ENCODE peak calls at places on chromosomes 3 and 15, in eight cellular contexts. One of them, this sample, is unnamed.

GRCh38 chr3:24591661-24592555 is 97.3 kb upstream of the THRB start:
- DNase-seq in NCI-H1417: no peak
- DNase-seq in T follicular helper cell: no peak
- DNase-seq in activated T-cell treated with anti-CD3 and anti-CD28 coated beads for 1 hour: no peak
- DNase-seq in T-helper 1 cell: no peak
- DNase-seq in thoracic aorta: no peak
- DNase-seq in NCI-H1092 treated with DMSO at 0.1 percent for 48 hours: no peak
- DNase-seq in H7: no peak
- DNase-seq in this sample: no peak

GRCh38 chr15:58257776-58258325 is 119.7 kb downstream of the AQP9 start:
- DNase-seq in NCI-H1092 treated with DMSO at 0.1 percent for 48 hours: no peak
- DNase-seq in H7: no peak
- DNase-seq in NCI-H1417: peak; percentile 75
- DNase-seq in T follicular helper cell: no peak
- DNase-seq in thoracic aorta: no peak
- DNase-seq in activated T-cell treated with anti-CD3 and anti-CD28 coated beads for 1 hour: no peak
- DNase-seq in T-helper 1 cell: no peak
- DNase-seq in this sample: no peak

GRCh38 chr3:174675426-174675825 is 183.7 kb upstream of the NAALADL2 start:
- DNase-seq in T follicular helper cell: no peak
- DNase-seq in NCI-H1092 treated with DMSO at 0.1 percent for 48 hours: no peak
- DNase-seq in H7: no peak
- DNase-seq in T-helper 1 cell: no peak
- DNase-seq in NCI-H1417: no peak
- DNase-seq in activated T-cell treated with anti-CD3 and anti-CD28 coated beads for 1 hour: no peak
- DNase-seq in thoracic aorta: no peak
- DNase-seq in this sample: no peak

GRCh38 chr3:103499132-103499885 is 1064.5 kb downstream of the ZPLD1 start:
- DNase-seq in activated T-cell treated with anti-CD3 and anti-CD28 coated beads for 1 hour: no peak
- DNase-seq in NCI-H1092 treated with DMSO at 0.1 percent for 48 hours: no peak
- DNase-seq in H7: no peak
- DNase-seq in T-helper 1 cell: no peak
- DNase-seq in T follicular helper cell: no peak
- DNase-seq in thoracic aorta: no peak
- DNase-seq in NCI-H1417: no peak
- DNase-seq in this sample: no peak

GRCh38 chr3:137343283-137343682 is 385.5 kb downstream of the IL20RB start:
- DNase-seq in NCI-H1417: no peak
- DNase-seq in H7: no peak
- DNase-seq in thoracic aorta: no peak
- DNase-seq in NCI-H1092 treated with DMSO at 0.1 percent for 48 hours: no peak
- DNase-seq in T-helper 1 cell: no peak
- DNase-seq in activated T-cell treated with anti-CD3 and anti-CD28 coated beads for 1 hour: no peak
- DNase-seq in T follicular helper cell: no peak
- DNase-seq in this sample: no peak

GRCh38 chr3:63905731-63906620 is 6.2 kb downstream of the SCAANT1 start:
- DNase-seq in NCI-H1092 treated with DMSO at 0.1 percent for 48 hours: no peak
- DNase-seq in thoracic aorta: no peak
- DNase-seq in NCI-H1417: no peak
- DNase-seq in T follicular helper cell: no peak
- DNase-seq in T-helper 1 cell: no peak
- DNase-seq in H7: no peak
- DNase-seq in activated T-cell treated with anti-CD3 and anti-CD28 coated beads for 1 hour: no peak
- DNase-seq in this sample: no peak

GRCh38 chr3:114299421-114299820 is 5.6 kb downstream of the TIGIT start:
- DNase-seq in activated T-cell treated with anti-CD3 and anti-CD28 coated beads for 1 hour: no peak
- DNase-seq in T follicular helper cell: peak; percentile 33
- DNase-seq in NCI-H1092 treated with DMSO at 0.1 percent for 48 hours: no peak
- DNase-seq in H7: peak; percentile 62
- DNase-seq in thoracic aorta: no peak
- DNase-seq in T-helper 1 cell: no peak
- DNase-seq in NCI-H1417: peak; percentile 42
- DNase-seq in this sample: peak; percentile 3

GRCh38 chr3:5427021-5427420 is 239.5 kb downstream of the EDEM1 start:
- DNase-seq in thoracic aorta: no peak
- DNase-seq in activated T-cell treated with anti-CD3 and anti-CD28 coated beads for 1 hour: no peak
- DNase-seq in NCI-H1417: no peak
- DNase-seq in T-helper 1 cell: no peak
- DNase-seq in T follicular helper cell: no peak
- DNase-seq in NCI-H1092 treated with DMSO at 0.1 percent for 48 hours: no peak
- DNase-seq in H7: no peak
- DNase-seq in this sample: peak; percentile 51

GRCh38 chr3:110414851-110415250 is 656.8 kb upstream of the NECTIN3 start:
- DNase-seq in NCI-H1417: no peak
- DNase-seq in H7: no peak
- DNase-seq in activated T-cell treated with anti-CD3 and anti-CD28 coated beads for 1 hour: no peak
- DNase-seq in thoracic aorta: no peak
- DNase-seq in T follicular helper cell: no peak
- DNase-seq in NCI-H1092 treated with DMSO at 0.1 percent for 48 hours: no peak
- DNase-seq in T-helper 1 cell: no peak
- DNase-seq in this sample: no peak

GRCh38 chr3:30704931-30705890 is 98.8 kb downstream of the TGFBR2 start:
- DNase-seq in thoracic aorta: no peak
- DNase-seq in activated T-cell treated with anti-CD3 and anti-CD28 coated beads for 1 hour: no peak
- DNase-seq in H7: no peak
- DNase-seq in T follicular helper cell: no peak
- DNase-seq in T-helper 1 cell: no peak
- DNase-seq in NCI-H1092 treated with DMSO at 0.1 percent for 48 hours: no peak
- DNase-seq in NCI-H1417: no peak
- DNase-seq in this sample: no peak

GRCh38 chr15:80489030-80489594 is 84.9 kb downstream of the ARNT2 start:
- DNase-seq in thoracic aorta: no peak
- DNase-seq in H7: no peak
- DNase-seq in T-helper 1 cell: no peak
- DNase-seq in NCI-H1092 treated with DMSO at 0.1 percent for 48 hours: no peak
- DNase-seq in activated T-cell treated with anti-CD3 and anti-CD28 coated beads for 1 hour: no peak
- DNase-seq in T follicular helper cell: no peak
- DNase-seq in NCI-H1417: no peak
- DNase-seq in this sample: no peak

GRCh38 chr3:26281284-26281977 is 341.1 kb upstream of the LRRC3B start:
- DNase-seq in NCI-H1417: no peak
- DNase-seq in activated T-cell treated with anti-CD3 and anti-CD28 coated beads for 1 hour: no peak
- DNase-seq in H7: no peak
- DNase-seq in T follicular helper cell: no peak
- DNase-seq in thoracic aorta: no peak
- DNase-seq in NCI-H1092 treated with DMSO at 0.1 percent for 48 hours: no peak
- DNase-seq in T-helper 1 cell: no peak
- DNase-seq in this sample: no peak

GRCh38 chr3:150296123-150296750 is 111.9 kb upstream of the TSC22D2 start:
- DNase-seq in NCI-H1417: no peak
- DNase-seq in thoracic aorta: no peak
- DNase-seq in H7: no peak
- DNase-seq in T-helper 1 cell: no peak
- DNase-seq in T follicular helper cell: no peak
- DNase-seq in NCI-H1092 treated with DMSO at 0.1 percent for 48 hours: no peak
- DNase-seq in activated T-cell treated with anti-CD3 and anti-CD28 coated beads for 1 hour: no peak
- DNase-seq in this sample: no peak

GRCh38 chr3:174891524-174892203 is 32.5 kb downstream of the NAALADL2 start:
- DNase-seq in NCI-H1092 treated with DMSO at 0.1 percent for 48 hours: no peak
- DNase-seq in NCI-H1417: no peak
- DNase-seq in T-helper 1 cell: no peak
- DNase-seq in T follicular helper cell: no peak
- DNase-seq in activated T-cell treated with anti-CD3 and anti-CD28 coated beads for 1 hour: no peak
- DNase-seq in thoracic aorta: no peak
- DNase-seq in H7: peak; percentile 4
- DNase-seq in this sample: no peak

GRCh38 chr3:140198242-140198641 is 263.3 kb downstream of the CLSTN2 start:
- DNase-seq in thoracic aorta: no peak
- DNase-seq in NCI-H1417: no peak
- DNase-seq in activated T-cell treated with anti-CD3 and anti-CD28 coated beads for 1 hour: no peak
- DNase-seq in NCI-H1092 treated with DMSO at 0.1 percent for 48 hours: peak; percentile 63
- DNase-seq in T follicular helper cell: no peak
- DNase-seq in H7: no peak
- DNase-seq in T-helper 1 cell: no peak
- DNase-seq in this sample: no peak

GRCh38 chr15:57595011-57595866 is 3.5 kb downstream of the MYZAP start:
- DNase-seq in activated T-cell treated with anti-CD3 and anti-CD28 coated beads for 1 hour: no peak
- DNase-seq in T follicular helper cell: no peak
- DNase-seq in T-helper 1 cell: no peak
- DNase-seq in thoracic aorta: no peak
- DNase-seq in NCI-H1417: peak; percentile 74
- DNase-seq in H7: no peak
- DNase-seq in NCI-H1092 treated with DMSO at 0.1 percent for 48 hours: peak; percentile 17
- DNase-seq in this sample: no peak

GRCh38 chr3:148333091-148333490 is 364.6 kb upstream of the AGTR1 start:
- DNase-seq in H7: no peak
- DNase-seq in NCI-H1417: peak; percentile 70
- DNase-seq in T-helper 1 cell: no peak
- DNase-seq in activated T-cell treated with anti-CD3 and anti-CD28 coated beads for 1 hour: no peak
- DNase-seq in NCI-H1092 treated with DMSO at 0.1 percent for 48 hours: no peak
- DNase-seq in T follicular helper cell: no peak
- DNase-seq in thoracic aorta: no peak
- DNase-seq in this sample: no peak

GRCh38 chr3:48655586-48655985 is 7.1 kb downstream of the CELSR3 start:
- DNase-seq in thoracic aorta: no peak
- DNase-seq in T follicular helper cell: peak; percentile 24
- DNase-seq in NCI-H1092 treated with DMSO at 0.1 percent for 48 hours: no peak
- DNase-seq in T-helper 1 cell: no peak
- DNase-seq in NCI-H1417: no peak
- DNase-seq in activated T-cell treated with anti-CD3 and anti-CD28 coated beads for 1 hour: peak; percentile 48
- DNase-seq in H7: no peak
- DNase-seq in this sample: no peak

GRCh38 chr3:128112406-128112968 is 11.1 kb downstream of the RUVBL1 start:
- DNase-seq in activated T-cell treated with anti-CD3 and anti-CD28 coated beads for 1 hour: no peak
- DNase-seq in thoracic aorta: no peak
- DNase-seq in T follicular helper cell: peak; percentile 9
- DNase-seq in NCI-H1417: peak; percentile 43
- DNase-seq in T-helper 1 cell: no peak
- DNase-seq in NCI-H1092 treated with DMSO at 0.1 percent for 48 hours: no peak
- DNase-seq in H7: no peak
- DNase-seq in this sample: peak; percentile 59

This sample was measured in erythroblast.